ENCODE peak calls at places on chromosomes 13 and 19, in eight cellular contexts. H, T, U, N, E, Y, B and G are unnamed samples.

GRCh38 chr13:32734511-32734910 is 148.3 kb downstream of the PDS5B start:
- DNase-seq in H (no peak), T (no peak), U (no peak), N (no peak), E (no peak), Y (peak), B (no peak), G (no peak)

GRCh38 chr19:48881741-48882657 is 9.8 kb downstream of the PPP1R15A start:
- DNase-seq in H (no peak), T (peak), U (no peak), N (peak), E (peak), Y (peak), B (no peak), G (no peak)

GRCh38 chr19:49157445-49158224 is at the start of gene TRPM4:
- DNase-seq in H (peak), T (peak), U (peak), N (no peak), E (peak), Y (peak), B (peak), G (peak)

GRCh38 chr19:13850910-13851753 is 25.8 kb upstream of the NANOS3 start:
- DNase-seq in H (peak), T (peak), U (peak), N (peak), E (no peak), Y (no peak), B (no peak), G (no peak)

GRCh38 chr19:32471811-32472210 is 66.2 kb downstream of the DPY19L3 start:
- DNase-seq in H (no peak), T (no peak), U (no peak), N (no peak), E (no peak), Y (no peak), B (no peak), G (no peak)

GRCh38 chr13:111663505-111663904 is 343.1 kb downstream of the TEX29 start:
- DNase-seq in H (no peak), T (peak), U (no peak), N (no peak), E (no peak), Y (no peak), B (no peak), G (no peak)

GRCh38 chr19:35959040-35959967 is 23.1 kb downstream of the LRFN3 start:
- DNase-seq in H (peak), T (peak), U (peak), N (peak), E (peak), Y (peak), B (peak), G (no peak)

GRCh38 chr19:2694196-2694595 is 8.3 kb downstream of the GNG7 start:
- DNase-seq in H (no peak), T (no peak), U (no peak), N (no peak), E (no peak), Y (no peak), B (no peak), G (no peak)

GRCh38 chr13:58795715-58796114 is 1164.2 kb downstream of the PCDH17 start:
- DNase-seq in H (no peak), T (no peak), U (no peak), N (no peak), E (no peak), Y (no peak), B (no peak), G (no peak)

GRCh38 chr13:32695602-32696250 is 109.5 kb downstream of the PDS5B start:
- DNase-seq in H (no peak), T (no peak), U (no peak), N (no peak), E (no peak), Y (no peak), B (no peak), G (no peak)

GRCh38 chr13:43915451-43915850 is 35.7 kb downstream of the LACC1 start:
- DNase-seq in H (no peak), T (no peak), U (no peak), N (no peak), E (no peak), Y (no peak), B (no peak), G (no peak)

GRCh38 chr19:58305065-58305931 is at the start of gene ERVK3-1:
- DNase-seq in H (peak), T (peak), U (peak), N (peak), E (peak), Y (peak), B (peak), G (peak)